ENCODE peak calls at places on chromosomes 3 and 15, in five cellular contexts. P is NCI-H1092; I is activated T-cell treated with anti-CD3 and anti-CD28 coated beads, Interleukin-2, amount 50 U/mL, for 4 hours; M is mucosa of gallbladder; Y is iPS-NIHi11. U is an unnamed sample.

GRCh38 chr15:89972085-89972484 is 29.0 kb upstream of the ZNF710 start:
- DNase-seq in P (no peak), I (no peak), M (no peak), Y (no peak), U (no peak)

GRCh38 chr3:27792869-27793268 is 70.7 kb upstream of the EOMES start:
- DNase-seq in P (no peak), I (no peak), M (no peak), Y (no peak), U (no peak)

GRCh38 chr15:63482874-63483323 is 21.5 kb upstream of the USP3 start:
- DNase-seq in P (no peak), I (no peak), M (no peak), Y (no peak), U (no peak)

GRCh38 chr3:98038241-98038640 is 3.1 kb upstream of the GABRR3 start:
- DNase-seq in P (no peak), I (no peak), M (no peak), Y (no peak), U (no peak)

GRCh38 chr15:70356919-70357318 is 259.2 kb upstream of the TLE3 start:
- DNase-seq in P (no peak), I (no peak), M (no peak), Y (no peak), U (no peak)

GRCh38 chr15:62877276-62877857 is 165.2 kb upstream of the TPM1 start:
- DNase-seq in P (no peak), I (no peak), M (no peak), Y (no peak), U (no peak)

GRCh38 chr15:94295275-94295674 is 63.9 kb downstream of the MCTP2 start:
- DNase-seq in P (no peak), I (no peak), M (no peak), Y (no peak), U (no peak)

GRCh38 chr3:157123621-157124020 is 36.3 kb downstream of the CCNL1 start:
- DNase-seq in P (no peak), I (no peak), M (no peak), Y (no peak), U (no peak)

GRCh38 chr3:58034738-58035511 is 26.7 kb downstream of the FLNB start:
- DNase-seq in P (no peak), I (no peak), M (no peak), Y (no peak), U (peak; percentile 15)

GRCh38 chr15:78044407-78045155 is 32.9 kb downstream of the TBC1D2B start:
- DNase-seq in P (no peak), I (no peak), M (no peak), Y (no peak), U (no peak)

GRCh38 chr15:65611888-65612615 is 1.1 kb upstream of the INTS14 start:
- DNase-seq in P (no peak), I (no peak), M (no peak), Y (no peak), U (no peak)

GRCh38 chr15:61228025-61228901 is 839 bp downstream of the RORA start:
- DNase-seq in P (peak; percentile 2), I (no peak), M (no peak), Y (peak; percentile 26), U (no peak)

GRCh38 chr3:42473083-42473932 is 29.1 kb upstream of the VIPR1 start:
- DNase-seq in P (no peak), I (no peak), M (peak; percentile 84), Y (no peak), U (no peak)

GRCh38 chr3:140441006-140441405 is 236.9 kb upstream of the TRIM42 start:
- DNase-seq in P (no peak), I (no peak), M (no peak), Y (no peak), U (no peak)

GRCh38 chr15:29696950-29697738 is 125.1 kb downstream of the TJP1 start:
- DNase-seq in P (no peak), I (no peak), M (no peak), Y (no peak), U (no peak)

GRCh38 chr3:120853416-120853815 is 54.6 kb upstream of the STXBP5L start:
- DNase-seq in P (no peak), I (no peak), M (no peak), Y (no peak), U (no peak)

GRCh38 chr3:14511971-14512943 is 27.9 kb downstream of the GRIP2 start:
- DNase-seq in P (no peak), I (no peak), M (no peak), Y (no peak), U (no peak)

GRCh38 chr15:52008698-52009434 is 10.2 kb upstream of the MAPK6 start:
- DNase-seq in P (peak; percentile 13), I (no peak), M (no peak), Y (no peak), U (no peak)

GRCh38 chr3:127350172-127351050 is 62.6 kb upstream of the PRR20G start:
- DNase-seq in P (no peak), I (no peak), M (no peak), Y (no peak), U (no peak)

GRCh38 chr3:46549408-46549904 is 16.6 kb downstream of the LRRC2 start:
- DNase-seq in P (no peak), I (no peak), M (no peak), Y (no peak), U (no peak)

GRCh38 chr3:97389883-97390282 is 374.7 kb upstream of the ARL6 start:
- DNase-seq in P (peak; percentile 34), I (no peak), M (no peak), Y (peak; percentile 5), U (no peak)

GRCh38 chr15:75063338-75063737 is 39.9 kb downstream of the PPCDC start:
- DNase-seq in P (no peak), I (no peak), M (peak; percentile 6), Y (no peak), U (no peak)

GRCh38 chr3:133130168-133130567 is 92.0 kb downstream of the TMEM108 start:
- DNase-seq in P (no peak), I (no peak), M (no peak), Y (no peak), U (no peak)

GRCh38 chr3:119375106-119375505 is 80.9 kb downstream of the ARHGAP31 start:
- DNase-seq in P (no peak), I (no peak), M (no peak), Y (no peak), U (no peak)

GRCh38 chr15:51869074-51869425 is 39.6 kb downstream of the TMOD3 start:
- DNase-seq in P (no peak), I (no peak), M (peak; percentile 69), Y (no peak), U (no peak)

GRCh38 chr3:12901631-12902045 is 60.3 kb upstream of the RPL32 start:
- DNase-seq in P (no peak), I (no peak), M (no peak), Y (peak; percentile 54), U (no peak)